ENCODE peak calls at places on chromosome 16, in six cellular contexts. Y is A549, F is head of caudate nucleus, T is activated T-cell treated with anti-CD3 and anti-CD28 coated beads for 1 hour, C is immature natural killer cell, I is EH. V is an unnamed sample.

GRCh38 chr16:29675811-29676643 is 3.0 kb upstream of the QPRT start:
- DNase-seq in I (peak; percentile 52), T (no peak), F (no peak), Y (peak; percentile 46), C (no peak), V (peak; percentile 22)

GRCh38 chr16:67546761-67547422 is 15.4 kb upstream of the CTCF start:
- DNase-seq in T (peak; percentile 68), C (peak; percentile 61), Y (peak; percentile 73), I (peak; percentile 72), F (peak; percentile 67), V (peak; percentile 80)

GRCh38 chr16:85541619-85542547 is 71.2 kb upstream of the GSE1 start:
- DNase-seq in F (no peak), T (no peak), I (peak; percentile 70), Y (no peak), C (no peak), V (no peak)

GRCh38 chr16:70252355-70252988 is 732 bp upstream of the EXOSC6 start:
- DNase-seq in I (peak; percentile 21), T (no peak), C (no peak), Y (peak; percentile 54), F (no peak), V (no peak)

GRCh38 chr16:87358696-87359095 is 24.9 kb downstream of the FBXO31 start:
- DNase-seq in I (no peak), Y (no peak), F (no peak), C (no peak), T (no peak), V (no peak)

GRCh38 chr16:87420401-87421368 is 28.5 kb downstream of the MAP1LC3B start:
- DNase-seq in F (no peak), Y (no peak), C (no peak), T (no peak), I (no peak), V (no peak)

GRCh38 chr16:48421741-48422140 is 36.5 kb upstream of the SIAH1 start:
- DNase-seq in C (no peak), I (peak; percentile 37), T (no peak), F (no peak), Y (no peak), V (no peak)

GRCh38 chr16:1216296-1216619 is 8.8 kb downstream of the TPSG1 start:
- DNase-seq in I (no peak), F (no peak), T (no peak), Y (no peak), C (no peak), V (no peak)

GRCh38 chr16:48870141-48870540 is 260.2 kb upstream of the N4BP1 start:
- DNase-seq in T (no peak), I (no peak), Y (no peak), F (no peak), C (no peak), V (no peak)

GRCh38 chr16:49658066-49658465 is 197.8 kb downstream of the ZNF423 start:
- DNase-seq in C (no peak), I (no peak), T (no peak), F (no peak), Y (no peak), V (no peak)

GRCh38 chr16:15961060-15961511 is 11.7 kb downstream of the ABCC1 start:
- DNase-seq in I (no peak), F (no peak), T (peak; percentile 38), C (peak; percentile 43), Y (no peak), V (no peak)

GRCh38 chr16:1366060-1366711 is 14.5 kb downstream of the GNPTG start:
- DNase-seq in C (no peak), I (no peak), Y (no peak), T (no peak), F (no peak), V (no peak)

GRCh38 chr16:74842413-74842812 is 67.8 kb upstream of the FA2H start:
- DNase-seq in T (no peak), C (no peak), I (no peak), F (no peak), Y (no peak), V (peak; percentile 3)

GRCh38 chr16:1180772-1181714 is 28.1 kb downstream of the CACNA1H start:
- DNase-seq in I (no peak), Y (no peak), C (no peak), F (no peak), T (no peak), V (no peak)

GRCh38 chr16:88853336-88853941 is 3.3 kb downstream of the GALNS start:
- DNase-seq in C (no peak), T (no peak), Y (no peak), I (peak; percentile 10), F (no peak), V (no peak)